ENCODE peak calls at places on chromosome 14, in five cellular contexts. A is IMR-90, L is psoas muscle, N is HFFc6, O is osteocyte. G is an unnamed sample.

GRCh38 chr14:38887696-38888095 is 215.3 kb downstream of the SEC23A start:
- DNase-seq in A (no peak), L (no peak), N (no peak), O (no peak), G (no peak)

GRCh38 chr14:61570188-61570960 is 124.9 kb upstream of the HIF1A start:
- DNase-seq in A (peak), L (no peak), N (no peak), O (no peak), G (peak)

GRCh38 chr14:104650057-104650980 is 39.1 kb upstream of the INF2 start:
- DNase-seq in A (peak), L (peak), N (peak), O (peak), G (no peak)

GRCh38 chr14:91112172-91112571 is 1.7 kb upstream of the DGLUCY start:
- DNase-seq in A (no peak), L (no peak), N (no peak), O (no peak), G (no peak)

GRCh38 chr14:22733829-22734228 is 32.7 kb upstream of the OXA1L start:
- DNase-seq in A (no peak), L (no peak), N (no peak), O (no peak), G (no peak)

GRCh38 chr14:54529811-54530210 is 20.1 kb downstream of the CGRRF1 start:
- DNase-seq in A (peak), L (no peak), N (peak), O (no peak), G (no peak)

GRCh38 chr14:76274324-76274723 is 101.6 kb upstream of the ESRRB start:
- DNase-seq in A (no peak), L (no peak), N (no peak), O (peak), G (no peak)

GRCh38 chr14:50616275-50616674 is 51.8 kb downstream of the SAV1 start:
- DNase-seq in A (no peak), L (no peak), N (no peak), O (no peak), G (no peak)

GRCh38 chr14:80427101-80427500 is 215.8 kb upstream of the DIO2 start:
- DNase-seq in A (peak), L (no peak), N (no peak), O (no peak), G (no peak)

GRCh38 chr14:71695603-71696350 is 236.5 kb upstream of the RGS6 start:
- DNase-seq in A (no peak), L (no peak), N (no peak), O (no peak), G (no peak)

GRCh38 chr14:89921896-89922548 is 32.5 kb downstream of the EFCAB11 start:
- DNase-seq in A (peak), L (no peak), N (peak), O (no peak), G (no peak)

GRCh38 chr14:65783576-65783975 is 371.0 kb downstream of the FUT8 start:
- DNase-seq in A (no peak), L (no peak), N (no peak), O (no peak), G (no peak)

GRCh38 chr14:104477804-104478375 is 101.7 kb upstream of the C14orf180 start:
- DNase-seq in A (no peak), L (no peak), N (no peak), O (no peak), G (no peak)

GRCh38 chr14:37230551-37231194 is 32.9 kb downstream of the MIPOL1 start:
- DNase-seq in A (peak), L (no peak), N (peak), O (no peak), G (no peak)

GRCh38 chr14:101851716-101852395 is 90.3 kb downstream of the PPP2R5C start:
- DNase-seq in A (no peak), L (no peak), N (no peak), O (peak), G (no peak)

GRCh38 chr14:76546426-76547221 is 170.7 kb downstream of the ESRRB start:
- DNase-seq in A (no peak), L (no peak), N (peak), O (no peak), G (no peak)

GRCh38 chr14:100078997-100079561 is 13.9 kb downstream of the EVL start:
- DNase-seq in A (peak), L (no peak), N (no peak), O (peak), G (peak)

GRCh38 chr14:66923251-66923650 is 266.0 kb upstream of the GARIN2 start:
- DNase-seq in A (no peak), L (no peak), N (no peak), O (no peak), G (no peak)

GRCh38 chr14:102993523-102993922 is 63.8 kb downstream of the CDC42BPB start:
- DNase-seq in A (peak), L (no peak), N (peak), O (no peak), G (no peak)

GRCh38 chr14:95248422-95248821 is 71.3 kb downstream of the CLMN start:
- DNase-seq in A (no peak), L (no peak), N (no peak), O (no peak), G (no peak)

GRCh38 chr14:21263284-21264024 is 5.8 kb downstream of the HNRNPC start:
- DNase-seq in A (peak), L (no peak), N (no peak), O (no peak), G (no peak)

GRCh38 chr14:65788876-65789859 is 376.6 kb downstream of the FUT8 start:
- DNase-seq in A (no peak), L (no peak), N (no peak), O (no peak), G (no peak)

GRCh38 chr14:28300356-28300755 is 466.2 kb upstream of the FOXG1 start:
- DNase-seq in A (no peak), L (no peak), N (no peak), O (no peak), G (no peak)

GRCh38 chr14:60175255-60175902 is 10.2 kb upstream of the DHRS7 start:
- DNase-seq in A (peak), L (no peak), N (peak), O (no peak), G (no peak)

GRCh38 chr14:70086685-70087379 is 101.9 kb downstream of the SLC8A3 start:
- DNase-seq in A (peak), L (no peak), N (peak), O (peak), G (no peak)

GRCh38 chr14:104146651-104147345 is 8.4 kb downstream of the KIF26A start:
- DNase-seq in A (no peak), L (peak), N (no peak), O (no peak), G (no peak)

GRCh38 chr14:32396874-32397273 is 67.8 kb downstream of the AKAP6 start:
- DNase-seq in A (no peak), L (no peak), N (no peak), O (no peak), G (no peak)

GRCh38 chr14:51087024-51087423 is 7.9 kb downstream of the TRIM9 start:
- DNase-seq in A (no peak), L (no peak), N (no peak), O (no peak), G (no peak)

GRCh38 chr14:57833304-57833703 is 32.6 kb downstream of the SLC35F4 start:
- DNase-seq in A (peak), L (peak), N (peak), O (no peak), G (no peak)

GRCh38 chr14:47993883-47994282 is 318.5 kb upstream of the MDGA2 start:
- DNase-seq in A (no peak), L (no peak), N (no peak), O (no peak), G (no peak)

GRCh38 chr14:92325835-92326234 is 2.9 kb downstream of the SLC24A4 start:
- DNase-seq in A (no peak), L (no peak), N (no peak), O (no peak), G (no peak)

GRCh38 chr14:105218611-105219010 is 29.7 kb upstream of the BTBD6 start:
- DNase-seq in A (no peak), L (no peak), N (no peak), O (no peak), G (no peak)

GRCh38 chr14:37985826-37986470 is 221.8 kb upstream of the SSTR1 start:
- DNase-seq in A (peak), L (no peak), N (peak), O (no peak), G (no peak)

GRCh38 chr14:104872469-104873341 is 7.6 kb downstream of the CEP170B start:
- DNase-seq in A (peak), L (peak), N (peak), O (no peak), G (no peak)

GRCh38 chr14:42140001-42140400 is 533.3 kb downstream of the LRFN5 start:
- DNase-seq in A (peak), L (no peak), N (no peak), O (no peak), G (no peak)

GRCh38 chr14:24348186-24348585 is 8.4 kb upstream of the RIPK3 start:
- DNase-seq in A (no peak), L (no peak), N (no peak), O (no peak), G (no peak)

GRCh38 chr14:24355009-24355408 is 13.0 kb upstream of the NFATC4 start:
- DNase-seq in A (no peak), L (no peak), N (no peak), O (no peak), G (no peak)

GRCh38 chr14:24349742-24350141 is 10.0 kb upstream of the RIPK3 start:
- DNase-seq in A (no peak), L (no peak), N (no peak), O (no peak), G (no peak)

GRCh38 chr14:24353551-24354529 is 14.0 kb upstream of the RIPK3 start:
- DNase-seq in A (peak), L (no peak), N (peak), O (no peak), G (no peak)

DNA sequence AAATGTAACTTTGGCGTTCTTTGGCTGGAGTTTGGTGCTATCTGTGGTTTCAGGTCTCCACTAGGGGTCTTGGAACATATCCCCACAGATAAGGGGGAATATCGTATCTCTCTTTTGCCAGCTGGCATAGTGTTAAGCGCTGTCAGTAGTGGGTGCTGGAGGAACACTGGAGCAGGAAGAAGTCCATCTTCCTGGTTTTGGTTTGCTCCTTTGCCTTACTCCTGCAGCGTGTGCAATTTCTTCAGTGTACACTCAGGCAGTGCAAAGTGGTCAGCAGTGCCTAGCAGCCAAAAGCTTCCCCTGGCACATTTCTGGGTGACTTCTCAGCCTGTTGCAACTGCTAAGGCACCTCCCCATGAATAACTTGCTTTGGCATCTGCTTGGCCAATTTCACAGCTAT is 11.7 kb upstream of the RIPK3 start:
- DNase-seq in A (peak), L (no peak), N (peak), O (no peak), G (no peak)
- TF ChIP-seq CTCF in A (no peak), L (no peak), N (peak), O (no peak), G (no peak)

GRCh38 chr14:45610303-45610702 is 357.3 kb upstream of the MIS18BP1 start:
- DNase-seq in A (no peak), L (no peak), N (peak), O (no peak), G (no peak)
- TF ChIP-seq CTCF in A (peak), L (no peak), N (peak), O (peak), G (no peak)

DNA sequence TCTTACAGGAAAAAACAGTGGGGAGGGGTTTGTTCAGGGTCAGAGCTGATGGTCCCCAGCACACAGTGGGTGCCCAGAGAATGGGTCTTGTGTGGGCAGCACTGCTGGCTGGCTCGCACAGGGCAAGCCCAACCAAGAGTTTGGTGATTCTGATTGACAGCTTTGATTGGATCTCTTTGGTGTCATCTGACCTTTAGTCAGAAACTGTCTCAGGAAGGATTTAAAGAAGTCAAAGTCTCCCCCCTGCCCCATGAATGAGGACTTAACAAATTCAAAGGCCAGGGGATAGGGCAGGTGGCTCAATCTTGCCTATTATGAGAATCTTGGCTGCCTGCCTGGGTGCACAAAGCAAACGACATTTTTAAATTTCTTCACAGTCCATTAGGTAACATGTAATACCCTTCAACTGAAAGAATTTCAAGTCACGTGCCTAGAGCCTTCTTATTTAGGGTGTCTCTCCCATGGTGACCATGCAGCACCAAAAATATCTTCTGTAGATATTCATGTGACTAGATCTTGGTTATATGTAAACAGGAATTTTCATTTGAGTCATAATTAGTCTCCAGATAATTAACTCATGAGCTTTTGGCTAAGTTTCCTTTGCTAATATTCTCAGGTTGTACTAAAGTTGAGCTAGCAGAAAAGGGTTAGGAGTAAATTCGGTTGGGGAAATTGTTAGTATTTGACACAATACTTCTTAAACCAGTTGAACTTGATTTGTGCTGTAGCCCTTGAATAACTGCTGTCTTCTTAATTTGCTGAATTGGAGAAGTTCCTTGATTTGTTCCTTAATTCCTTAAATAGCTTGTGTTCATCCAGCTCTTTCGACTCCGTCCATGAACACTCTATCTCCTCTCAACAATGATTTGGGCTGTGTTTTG is 54.5 kb upstream of the HECTD1 start:
- DNase-seq in A (peak), L (no peak), N (peak), O (no peak), G (no peak)
- TF ChIP-seq CTCF in A (no peak), L (no peak), N (no peak), O (no peak), G (no peak)

GRCh38 chr14:106877527-106877926 is 1351.1 kb downstream of the TMEM121 start:
- DNase-seq in A (no peak), L (no peak), N (no peak), O (no peak), G (no peak)

GRCh38 chr14:106876711-106877110 is 1350.3 kb downstream of the TMEM121 start:
- DNase-seq in A (no peak), L (no peak), N (no peak), O (no peak), G (no peak)

GRCh38 chr14:106874365-106874764 is 1348.0 kb downstream of the TMEM121 start:
- DNase-seq in A (no peak), L (no peak), N (no peak), O (no peak), G (no peak)

GRCh38 chr14:106875503-106875902 is 1349.1 kb downstream of the TMEM121 start:
- DNase-seq in A (no peak), L (no peak), N (no peak), O (no peak), G (no peak)

GRCh38 chr14:106872619-106873446 is 1346.5 kb downstream of the TMEM121 start:
- DNase-seq in A (no peak), L (peak), N (no peak), O (peak), G (no peak)
- TF ChIP-seq CTCF in A (no peak), L (no peak), N (peak), O (no peak), G (no peak)

DNA sequence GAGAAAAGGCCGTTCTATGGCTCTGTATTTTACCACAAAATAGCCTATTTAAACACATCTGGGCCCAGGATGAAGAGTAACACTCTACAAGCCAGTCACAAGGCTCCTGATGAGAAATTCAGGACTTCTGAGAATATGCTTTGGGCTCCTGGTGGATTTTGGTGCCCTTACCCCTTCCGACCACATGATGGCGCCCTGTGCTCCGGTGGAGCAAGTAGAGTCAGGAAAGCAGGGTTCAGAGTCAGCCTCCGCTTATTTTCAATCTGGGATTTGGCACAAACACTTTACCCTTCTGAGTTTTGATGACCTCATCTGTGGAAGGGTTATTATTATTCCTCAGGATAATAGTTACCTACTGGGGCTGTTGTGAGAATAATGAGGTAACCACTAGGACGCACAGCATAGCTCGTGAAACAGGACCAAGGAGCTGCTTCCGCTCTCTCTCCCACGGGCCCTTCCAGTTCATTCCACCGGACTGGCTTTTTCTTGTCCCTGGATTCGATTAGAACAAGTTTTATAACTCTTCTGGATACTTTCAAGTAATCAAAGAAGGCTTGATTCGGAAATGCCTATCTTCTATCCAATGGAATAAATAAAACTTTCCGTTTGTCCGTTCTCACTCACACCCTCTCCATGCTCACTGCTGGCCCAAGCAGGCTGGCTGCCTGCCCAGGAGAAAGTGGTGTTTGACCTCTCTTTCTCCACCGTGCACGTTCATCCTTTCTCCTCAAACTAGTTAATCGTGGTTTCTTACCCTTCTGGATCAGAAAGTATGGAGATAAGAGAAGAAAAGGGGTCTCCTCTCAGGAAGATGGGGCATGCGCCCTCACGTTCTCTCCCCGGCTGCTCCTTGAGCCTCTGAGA is 104.6 kb downstream of the GALC start:
- DNase-seq in A (no peak), L (no peak), N (no peak), O (no peak), G (no peak)
- TF ChIP-seq CTCF in A (peak), L (no peak), N (peak), O (peak), G (no peak)

DNA sequence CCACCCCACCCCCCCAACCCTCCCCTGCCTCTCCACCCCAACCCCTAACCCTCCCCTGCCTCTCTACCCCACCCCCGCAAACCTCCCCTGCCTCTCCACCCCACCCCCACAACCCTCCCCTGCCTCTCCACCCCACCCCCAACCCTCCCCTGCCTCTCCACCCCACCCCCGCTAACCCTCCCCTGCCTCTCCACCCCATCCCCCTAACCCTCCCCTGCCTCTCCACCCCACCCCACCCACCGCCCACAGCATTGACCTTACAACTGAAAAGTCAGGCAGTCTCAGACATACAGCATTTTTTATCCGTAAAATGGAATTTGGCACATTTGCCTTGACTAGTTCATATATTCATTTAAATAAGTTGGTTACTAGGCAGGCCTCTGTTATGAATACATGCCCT is 38.6 kb upstream of the ACTN1 start:
- DNase-seq in A (no peak), L (no peak), N (no peak), O (no peak), G (no peak)
- TF ChIP-seq CTCF in A (no peak), L (no peak), N (no peak), O (no peak), G (no peak)

GRCh38 chr14:68283378-68284123 is 464.0 kb downstream of the RAD51B start:
- DNase-seq in A (no peak), L (peak), N (no peak), O (no peak), G (no peak)
- TF ChIP-seq CTCF in A (no peak), L (no peak), N (no peak), O (no peak), G (no peak)

G was measured in vagina.